ENCODE peak calls at places on chromosomes 16 and 17, in eight cellular contexts. H is astrocyte of the cerebellum; Z is nucleus accumbens; V is Calu3; F is AG04450; E is EL; K is SW480; I is activated T-cell treated with anti-CD3 and anti-CD28 coated beads, Interleukin-2, amount 50 U/mL, for 72 hours. M is an unnamed sample.

GRCh38 chr17:80456465-80457235 is 19.8 kb downstream of the NPTX1 start:
- DNase-seq in I (no peak), H (no peak), F (no peak), E (peak; percentile 47), K (no peak), V (no peak), Z (no peak), M (peak; percentile 85)

GRCh38 chr16:84821728-84822676 is 2.2 kb downstream of the CRISPLD2 start:
- DNase-seq in E (no peak), K (no peak), F (no peak), V (no peak), Z (no peak), I (no peak), H (no peak), M (no peak)

GRCh38 chr17:55770220-55770870 is 19.5 kb downstream of the PCTP start:
- DNase-seq in I (no peak), H (peak; percentile 45), F (peak; percentile 29), V (no peak), E (peak; percentile 64), Z (no peak), K (peak; percentile 63), M (peak; percentile 66)

GRCh38 chr17:50844117-50844700 is 8.8 kb downstream of the WFIKKN2 start:
- DNase-seq in I (no peak), V (no peak), E (no peak), K (no peak), F (no peak), Z (peak; percentile 16), H (no peak), M (no peak)

GRCh38 chr17:79950306-79950705 is 85.4 kb downstream of the TBC1D16 start:
- DNase-seq in I (no peak), Z (no peak), K (no peak), H (no peak), F (no peak), V (no peak), E (no peak), M (no peak)

GRCh38 chr16:83715217-83715920 is 92.4 kb upstream of the HSBP1 start:
- DNase-seq in I (no peak), E (no peak), Z (no peak), K (no peak), H (no peak), V (no peak), F (no peak), M (peak; percentile 73)

GRCh38 chr17:43768382-43768781 is 9.8 kb upstream of the SOST start:
- DNase-seq in E (no peak), H (no peak), K (no peak), F (no peak), Z (no peak), I (no peak), V (no peak), M (no peak)

GRCh38 chr17:35856603-35857002 is 12.1 kb downstream of the HEATR9 start:
- DNase-seq in Z (no peak), E (no peak), H (no peak), V (no peak), I (no peak), K (no peak), F (no peak), M (no peak)

GRCh38 chr17:65121916-65122821 is 15.0 kb upstream of the RGS9 start:
- DNase-seq in K (no peak), F (no peak), V (no peak), Z (no peak), I (peak; percentile 69), E (no peak), H (no peak), M (no peak)

GRCh38 chr17:40827746-40828453 is 5.5 kb upstream of the KRT10 start:
- DNase-seq in V (no peak), I (peak; percentile 29), K (no peak), Z (no peak), H (no peak), F (no peak), E (no peak), M (no peak)

GRCh38 chr17:73609688-73610210 is 34.5 kb downstream of the SDK2 start:
- DNase-seq in H (no peak), V (no peak), E (no peak), K (no peak), I (no peak), F (no peak), Z (no peak), M (no peak)

GRCh38 chr17:37519241-37519985 is 29.7 kb downstream of the DUSP14 start:
- DNase-seq in F (no peak), V (no peak), Z (no peak), E (no peak), I (no peak), K (peak; percentile 22), H (peak; percentile 52), M (no peak)

GRCh38 chr16:19236561-19236960 is 49.0 kb upstream of the CLEC19A start:
- DNase-seq in Z (no peak), K (no peak), E (no peak), V (peak; percentile 45), I (no peak), F (no peak), H (no peak), M (no peak)

GRCh38 chr16:57255686-57256415 is 10.8 kb downstream of the ARL2BP start:
- DNase-seq in I (no peak), K (no peak), F (no peak), H (no peak), V (no peak), E (no peak), Z (no peak), M (no peak)

GRCh38 chr17:63189082-63189481 is 223.0 kb downstream of the TANC2 start:
- DNase-seq in H (peak; percentile 24), K (no peak), V (no peak), E (peak; percentile 43), Z (no peak), F (no peak), I (no peak), M (peak; percentile 81)

GRCh38 chr16:50305441-50306061 is 39.2 kb downstream of the ADCY7 start:
- DNase-seq in I (no peak), Z (no peak), E (no peak), H (no peak), K (no peak), V (no peak), F (no peak), M (no peak)

GRCh38 chr17:80195671-80196529 is 24.2 kb downstream of the SGSH start:
- DNase-seq in K (no peak), V (peak; percentile 26), I (peak; percentile 47), E (peak; percentile 25), Z (no peak), H (no peak), F (no peak), M (no peak)

GRCh38 chr17:41520821-41521521 is 2.3 kb upstream of the KRT15 start:
- DNase-seq in F (no peak), H (no peak), V (peak; percentile 70), Z (no peak), E (peak; percentile 25), K (peak; percentile 77), I (no peak), M (no peak)

GRCh38 chr16:73154063-73154870 is 106.3 kb upstream of the ZFHX3 start:
- DNase-seq in V (no peak), Z (no peak), H (no peak), F (no peak), I (no peak), K (no peak), E (no peak), M (no peak)